ENCODE peak calls at places on chromosomes 3 and 15, in four cellular contexts. P, R, L and Y are unnamed samples.

GRCh38 chr3:184911570-184911969 is 99.6 kb downstream of the VPS8 start:
- DNase-seq in P (no peak), R (peak; percentile 37), L (no peak), Y (no peak)

GRCh38 chr3:77328631-77329030 is 288.7 kb downstream of the ROBO2 start:
- DNase-seq in P (no peak), R (no peak), L (no peak), Y (no peak)

GRCh38 chr3:194768586-194768985 is 82.9 kb downstream of the FAM43A start:
- DNase-seq in P (no peak), R (no peak), L (no peak), Y (no peak)

GRCh38 chr15:44775923-44776322 is 39.6 kb downstream of the TRIM69 start:
- DNase-seq in P (no peak), R (no peak), L (no peak), Y (no peak)

GRCh38 chr15:29269485-29270168 is at the start of gene NSMCE3:
- DNase-seq in P (peak; percentile 70), R (peak; percentile 87), L (peak; percentile 96), Y (peak; percentile 85)

GRCh38 chr3:29513236-29513635 is 232.4 kb downstream of the RBMS3 start:
- DNase-seq in P (no peak), R (no peak), L (no peak), Y (no peak)

GRCh38 chr3:141291610-141292345 is 60.2 kb downstream of the PXYLP1 start:
- DNase-seq in P (no peak), R (peak; percentile 47), L (no peak), Y (no peak)

GRCh38 chr3:9194509-9195184 is 54.8 kb downstream of the SRGAP3 start:
- DNase-seq in P (no peak), R (no peak), L (no peak), Y (no peak)

GRCh38 chr3:150367771-150368170 is 40.3 kb upstream of the TSC22D2 start:
- DNase-seq in P (no peak), R (no peak), L (no peak), Y (no peak)

GRCh38 chr15:83312046-83312445 is 27.6 kb upstream of the BNC1 start:
- DNase-seq in P (no peak), R (no peak), L (no peak), Y (no peak)

GRCh38 chr15:72197460-72198409 is at the start of gene GRAMD2A:
- DNase-seq in P (peak; percentile 82), R (peak; percentile 25), L (no peak), Y (no peak)

GRCh38 chr3:42732196-42732828 is 29.7 kb upstream of the HHATL start:
- DNase-seq in P (no peak), R (no peak), L (no peak), Y (no peak)

GRCh38 chr3:99356681-99357080 is 281.7 kb upstream of the COL8A1 start:
- DNase-seq in P (no peak), R (no peak), L (no peak), Y (no peak)

GRCh38 chr3:156161172-156161571 is 40.8 kb downstream of the KCNAB1 start:
- DNase-seq in P (no peak), R (no peak), L (no peak), Y (no peak)

GRCh38 chr3:171351676-171352075 is 108.5 kb downstream of the TNIK start:
- DNase-seq in P (no peak), R (no peak), L (no peak), Y (no peak)

GRCh38 chr3:30606301-30607031 is at the start of gene TGFBR2:
- DNase-seq in P (peak; percentile 29), R (peak; percentile 12), L (peak; percentile 5), Y (peak; percentile 79)

GRCh38 chr15:75745305-75745704 is 32.7 kb upstream of the CSPG4 start:
- DNase-seq in P (no peak), R (no peak), L (no peak), Y (no peak)

GRCh38 chr3:177431525-177432255 is 234.4 kb upstream of the TBL1XR1 start:
- DNase-seq in P (no peak), R (peak; percentile 50), L (no peak), Y (no peak)

GRCh38 chr15:36860792-36861191 is 239.6 kb downstream of the MEIS2 start:
- DNase-seq in P (no peak), R (no peak), L (no peak), Y (no peak)

GRCh38 chr15:41971089-41971892 is 1.1 kb downstream of the EHD4 start:
- DNase-seq in P (peak; percentile 56), R (peak; percentile 60), L (peak; percentile 89), Y (no peak)

GRCh38 chr15:62365795-62366442 is 200.8 kb upstream of the C2CD4B start:
- DNase-seq in P (no peak), R (no peak), L (no peak), Y (no peak)

GRCh38 chr15:67133738-67134576 is 68.6 kb downstream of the SMAD3 start:
- DNase-seq in P (no peak), R (no peak), L (no peak), Y (peak; percentile 18)

GRCh38 chr3:25834346-25834745 is 44.5 kb downstream of the OXSM start:
- DNase-seq in P (no peak), R (no peak), L (no peak), Y (no peak)

GRCh38 chr15:93135459-93135858 is 46.4 kb upstream of the RGMA start:
- DNase-seq in P (no peak), R (no peak), L (no peak), Y (no peak)

GRCh38 chr3:108200024-108200423 is 22.2 kb downstream of the IFT57 start:
- DNase-seq in P (no peak), R (no peak), L (no peak), Y (no peak)

GRCh38 chr3:8739757-8740508 is 6.3 kb downstream of the CAV3 start:
- DNase-seq in P (no peak), R (no peak), L (no peak), Y (no peak)

GRCh38 chr3:58899159-58899952 is 150.5 kb downstream of the CFAP20DC start:
- DNase-seq in P (no peak), R (peak; percentile 66), L (peak; percentile 63), Y (peak; percentile 4)

GRCh38 chr3:194879991-194880939 is 194.6 kb downstream of the FAM43A start:
- DNase-seq in P (no peak), R (no peak), L (no peak), Y (no peak)

GRCh38 chr3:109926376-109926775 is 589.0 kb upstream of the DPPA4 start:
- DNase-seq in P (no peak), R (no peak), L (no peak), Y (no peak)
- TF ChIP-seq SPI1 in P (no peak), R (no peak), L (no peak), Y (no peak)

GRCh38 chr15:60344987-60345386 is 52.8 kb downstream of the ANXA2 start:
- DNase-seq in P (no peak), R (no peak), L (no peak), Y (no peak)
- TF ChIP-seq SPI1 in P (no peak), R (no peak), L (no peak), Y (no peak)

GRCh38 chr3:38454179-38454883 is 641 bp downstream of the ACVR2B start:
- DNase-seq in P (peak; percentile 60), R (peak; percentile 77), L (no peak), Y (no peak)
- TF ChIP-seq SPI1 in P (no peak), R (no peak), L (no peak), Y (no peak)

DNA sequence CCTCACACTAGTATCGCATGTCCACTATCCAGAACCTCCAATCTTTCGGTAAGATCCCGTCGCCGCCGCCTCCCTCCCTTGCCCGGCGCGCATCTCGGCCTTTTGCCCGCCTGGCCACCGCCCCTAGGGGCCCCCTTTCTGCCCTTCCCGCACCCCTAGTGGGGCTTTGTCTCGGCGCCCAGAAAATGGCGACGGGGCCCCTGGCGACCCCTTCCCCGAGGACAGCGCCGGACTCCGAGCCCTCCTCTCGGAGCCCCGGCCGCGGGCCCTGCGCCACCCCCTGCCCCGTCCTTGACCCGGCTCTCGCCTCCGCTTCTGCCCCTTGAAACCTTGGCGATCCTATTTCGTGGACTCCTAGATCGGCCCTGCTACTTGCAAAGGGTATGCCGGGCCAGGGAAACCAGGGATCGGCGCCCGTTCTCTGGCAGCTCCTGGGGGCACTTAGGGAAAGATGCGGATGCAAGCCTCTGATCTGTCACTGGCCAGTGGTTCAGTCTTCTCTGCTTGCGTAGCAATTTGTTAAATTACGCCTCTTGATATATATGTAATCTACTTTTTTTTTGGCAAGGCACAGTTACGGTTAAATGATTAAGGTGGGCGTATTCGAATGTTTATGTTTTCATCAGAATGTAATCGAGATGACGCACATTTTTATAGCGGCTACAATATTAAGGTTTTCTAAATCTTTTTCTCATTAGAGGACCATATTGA is 573 bp downstream of the EIF1B start:
- DNase-seq in P (peak; percentile 22), R (peak; percentile 62), L (no peak), Y (peak; percentile 25)
- TF ChIP-seq SPI1 in P (no peak), R (no peak), L (no peak), Y (no peak)

GRCh38 chr3:127889976-127890650 is 24.9 kb upstream of the KBTBD12 start:
- DNase-seq in P (no peak), R (no peak), L (no peak), Y (no peak)
- TF ChIP-seq SPI1 in P (no peak), R (no peak), L (no peak), Y (no peak)

GRCh38 chr3:28198970-28199369 is 42.4 kb upstream of the CMC1 start:
- DNase-seq in P (no peak), R (no peak), L (no peak), Y (no peak)
- TF ChIP-seq SPI1 in P (no peak), R (no peak), L (no peak), Y (no peak)

GRCh38 chr15:63501256-63502089 is 2.9 kb upstream of the USP3 start:
- DNase-seq in P (no peak), R (no peak), L (no peak), Y (no peak)
- TF ChIP-seq SPI1 in P (no peak), R (no peak), L (no peak), Y (no peak)

DNA sequence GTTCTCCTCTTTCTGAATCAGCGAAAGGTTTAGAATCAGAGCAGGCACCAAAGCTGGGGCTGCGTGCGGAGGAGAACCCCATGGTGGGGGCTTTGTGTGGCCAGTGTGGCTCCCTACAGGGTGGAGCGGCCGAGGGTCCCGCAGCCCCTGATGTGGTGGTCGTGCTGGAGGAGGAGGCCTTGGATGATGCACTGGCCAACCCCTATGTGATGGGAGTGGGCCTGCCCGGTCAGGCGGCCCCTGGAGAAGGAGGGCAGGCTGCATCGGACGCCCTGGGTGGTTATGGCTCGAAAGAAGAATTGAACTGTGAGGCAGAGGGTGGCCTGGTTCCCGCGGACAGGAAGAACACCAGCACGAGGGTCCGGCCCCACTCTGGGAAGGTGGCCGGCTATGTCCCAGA is 1.4 kb downstream of the FGD5 start:
- DNase-seq in P (no peak), R (no peak), L (no peak), Y (no peak)
- TF ChIP-seq SPI1 in P (no peak), R (no peak), L (no peak), Y (no peak)

GRCh38 chr3:51937611-51938450 is 3.9 kb downstream of the RRP9 start:
- DNase-seq in P (no peak), R (no peak), L (no peak), Y (no peak)

GRCh38 chr3:51938780-51939425 is 2.8 kb downstream of the RRP9 start:
- DNase-seq in P (no peak), R (no peak), L (no peak), Y (no peak)

GRCh38 chr3:51935886-51936755 is 5.6 kb downstream of the RRP9 start:
- DNase-seq in P (no peak), R (no peak), L (no peak), Y (no peak)

GRCh38 chr3:51934991-51935885 is 6.5 kb downstream of the RRP9 start:
- DNase-seq in P (no peak), R (no peak), L (no peak), Y (no peak)

GRCh38 chr3:51937014-51937413 is 4.7 kb downstream of the RRP9 start:
- DNase-seq in P (no peak), R (no peak), L (no peak), Y (no peak)
- TF ChIP-seq SPI1 in P (no peak), R (no peak), L (no peak), Y (no peak)

GRCh38 chr15:56047354-56047753 is 53.9 kb upstream of the NEDD4 start:
- DNase-seq in P (no peak), R (no peak), L (no peak), Y (no peak)
- TF ChIP-seq SPI1 in P (no peak), R (no peak), L (no peak), Y (no peak)